ENCODE peak calls at places on chromosomes 11 and 22, in six cellular contexts. W is IMR-90, C is mesendoderm, U is neuronal stem cell, Z is H9, A is H1. O is an unnamed sample.

GRCh38 chr11:15189646-15190365 is 75.1 kb downstream of the INSC start:
- DNase-seq in Z (no peak), A (no peak), U (no peak), C (no peak), W (peak; percentile 29), O (no peak)

GRCh38 chr11:122207505-122207904 is 91.5 kb upstream of the BLID start:
- DNase-seq in A (no peak), C (no peak), Z (no peak), U (no peak), W (peak; percentile 81), O (no peak)

GRCh38 chr11:112852141-112852853 is 108.9 kb upstream of the NCAM1 start:
- DNase-seq in W (no peak), C (no peak), Z (no peak), A (no peak), U (no peak), O (no peak)

GRCh38 chr11:7332962-7333361 is 81.3 kb downstream of the SYT9 start:
- DNase-seq in Z (no peak), U (no peak), C (no peak), W (no peak), A (no peak), O (no peak)

GRCh38 chr11:82405392-82405791 is 328.3 kb downstream of the FAM181B start:
- DNase-seq in C (peak; percentile 68), U (no peak), Z (no peak), W (no peak), A (no peak), O (no peak)

GRCh38 chr22:19873960-19874306 is 19.3 kb upstream of the GNB1L start:
- DNase-seq in C (no peak), Z (no peak), W (no peak), A (no peak), U (no peak), O (no peak)

GRCh38 chr11:84819128-84819527 is 808.0 kb downstream of the DLG2 start:
- DNase-seq in C (no peak), W (no peak), U (no peak), A (no peak), Z (no peak), O (peak; percentile 2)

GRCh38 chr22:43897751-43898261 is 6.0 kb upstream of the PNPLA5 start:
- DNase-seq in Z (no peak), C (no peak), U (no peak), A (no peak), W (peak; percentile 87), O (peak; percentile 66)

GRCh38 chr11:126113515-126113957 is 50.9 kb upstream of the CDON start:
- DNase-seq in C (peak; percentile 91), A (no peak), U (no peak), W (peak; percentile 96), Z (no peak), O (peak; percentile 97)

GRCh38 chr11:91293119-91293518 is 931.5 kb upstream of the FAT3 start:
- DNase-seq in A (no peak), U (no peak), Z (no peak), W (no peak), C (no peak), O (no peak)

GRCh38 chr11:117026593-117027330 is 71.5 kb downstream of the SIK3 start:
- DNase-seq in A (no peak), U (no peak), C (no peak), Z (no peak), W (peak; percentile 90), O (peak; percentile 78)

GRCh38 chr11:4543561-4543960 is 1.4 kb upstream of the OR52M1 start:
- DNase-seq in A (no peak), C (no peak), Z (no peak), U (no peak), W (no peak), O (no peak)

DNA sequence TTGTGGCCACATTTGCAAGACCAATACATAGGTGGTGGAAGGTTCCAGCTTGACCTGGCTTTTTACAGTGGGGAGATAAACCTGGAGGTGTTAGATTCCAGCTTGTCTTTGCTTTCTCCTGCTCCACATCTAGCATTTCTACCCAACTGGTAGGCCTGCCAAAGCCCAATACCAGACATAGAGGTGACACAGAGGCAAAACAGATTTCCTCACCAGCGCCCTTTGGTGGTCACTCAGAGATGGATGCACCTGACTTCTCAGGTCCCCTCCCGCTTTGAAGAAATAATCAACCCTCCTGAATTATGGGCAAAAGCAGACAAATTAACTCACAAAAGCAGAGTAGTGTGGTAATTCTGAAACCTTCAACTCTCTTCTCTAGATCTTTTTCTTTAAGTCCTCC is 1356.2 kb downstream of the FAM181B start:
- DNase-seq in U (no peak), A (no peak), C (peak; percentile 34), W (no peak), Z (peak; percentile 32), O (no peak)
- H2BK15ac ChIP-seq in U (no peak overlapping the region), A (no peak overlapping the region), C (no peak overlapping the region), W (no peak overlapping the region), Z (no peak overlapping the region), O (no peak overlapping the region)

GRCh38 chr22:36456459-36456835 is 25.0 kb downstream of the TXN2 start:
- DNase-seq in Z (no peak), W (no peak), A (no peak), C (no peak), U (no peak), O (no peak)

GRCh38 chr22:36453855-36454378 is 27.5 kb downstream of the TXN2 start:
- DNase-seq in C (no peak), A (no peak), U (no peak), W (no peak), Z (no peak), O (no peak)

GRCh38 chr22:36454916-36455570 is 26.4 kb downstream of the TXN2 start:
- DNase-seq in C (peak; percentile 97), U (peak; percentile 89), A (peak; percentile 91), Z (peak; percentile 98), W (peak; percentile 84), O (peak; percentile 86)

GRCh38 chr22:36457688-36458450 is 23.6 kb downstream of the TXN2 start:
- DNase-seq in U (no peak), A (no peak), C (no peak), W (no peak), Z (peak; percentile 58), O (peak; percentile 65)

DNA sequence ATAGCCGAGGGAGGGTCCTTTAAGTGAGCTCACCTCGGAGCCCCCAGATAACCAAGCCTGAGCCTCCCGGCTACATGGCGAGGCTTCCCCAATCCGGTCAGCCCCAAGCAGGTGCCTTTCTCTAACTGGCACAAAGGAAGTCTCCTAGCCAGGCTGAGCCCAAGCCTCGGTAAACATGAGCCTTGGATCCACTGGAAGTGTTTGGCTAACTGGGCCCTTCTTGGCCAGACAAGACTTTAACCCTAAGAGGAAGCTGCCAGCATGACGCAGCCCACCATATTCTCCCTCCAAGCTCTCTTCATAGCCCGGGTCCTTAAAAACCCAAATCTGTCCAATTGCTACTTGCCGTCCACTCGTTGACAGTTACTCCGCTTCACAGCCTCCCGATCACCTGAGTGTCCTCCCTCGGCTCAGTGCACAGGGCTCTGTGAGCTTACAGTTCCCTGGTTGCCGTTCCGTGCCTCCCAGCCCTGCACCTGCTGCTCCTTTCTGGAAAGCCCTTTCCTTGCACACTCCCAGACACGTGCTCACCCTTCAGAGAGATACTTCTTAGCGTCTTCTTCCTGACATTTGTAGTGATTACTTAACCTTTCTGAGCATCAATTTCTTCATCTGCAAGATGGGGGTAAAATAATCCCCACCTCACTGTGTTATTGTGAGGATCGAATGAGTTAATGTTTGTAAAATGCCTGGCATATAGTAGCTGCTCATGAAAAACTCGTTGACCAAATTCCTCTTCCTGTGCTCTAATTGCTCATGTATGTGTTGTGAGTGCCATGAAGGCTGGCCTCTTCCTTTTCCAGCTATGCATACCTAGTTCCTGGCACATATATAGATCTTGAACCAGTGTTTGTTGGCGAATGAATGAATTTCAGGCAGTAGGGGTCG is 25.6 kb downstream of the TXN2 start:
- DNase-seq in A (no peak), U (no peak), Z (no peak), W (no peak), C (no peak), O (no peak)
- H3K4me2 ChIP-seq in A (peak overlapping the region; percentile 57), U (peak overlapping the region; percentile 86), Z (peak overlapping the region; percentile 59), W (peak overlapping the region; percentile 39), C (peak overlapping the region; percentile 40), O (peak overlapping the region; percentile 83)

DNA sequence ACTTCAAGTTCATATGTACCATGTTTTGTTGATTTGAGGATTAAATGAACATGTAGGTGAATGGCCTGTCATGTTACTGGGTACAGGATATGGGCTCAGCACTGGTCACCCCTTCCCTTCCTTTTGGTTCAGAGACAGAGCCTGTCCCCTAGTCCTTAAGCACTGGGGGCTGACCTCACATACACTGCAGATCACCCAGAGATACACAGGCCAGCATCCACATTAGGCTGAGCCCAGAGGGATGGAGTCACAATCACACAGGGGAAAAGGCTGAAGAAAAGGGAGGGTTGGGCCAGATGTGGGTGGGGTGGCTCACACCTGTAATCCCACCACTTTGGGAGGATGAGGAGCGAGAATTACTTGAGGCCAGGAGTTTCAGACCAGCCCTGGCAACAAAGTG is 62.3 kb downstream of the IGLL5 start:
- DNase-seq in W (no peak), U (no peak), C (no peak), A (no peak), Z (no peak), O (no peak)
- H3K79me1 ChIP-seq in W (no peaks in the 10 kb centered on the region), U (no peaks in the 10 kb centered on the region), C (no peaks in the 10 kb centered on the region), A (no peaks in the 10 kb centered on the region), Z (no peaks in the 10 kb centered on the region), O (no peaks in the 10 kb centered on the region)

GRCh38 chr22:17063372-17064106 is 21.3 kb upstream of the IL17RA start:
- DNase-seq in Z (no peak), U (no peak), A (no peak), W (no peak), C (no peak), O (no peak)
- H2BK15ac ChIP-seq in Z (no peak overlapping the region), U (no peak overlapping the region), A (no peak overlapping the region), W (no peak overlapping the region), C (no peak overlapping the region), O (no peak overlapping the region)

O was measured in mesenchymal stem cell.